ENCODE peak calls at places on chromosomes 4 and X, in four cellular contexts. V is activated CD4-positive, alpha-beta T cell treated with anti-CD3 and anti-CD28 coated beads for 1 hour; T is left ventricle myocardium inferior; Q is SW480. J is an unnamed sample.

GRCh38 chr4:92952897-92953296 is 649.1 kb downstream of the GRID2 start:
- DNase-seq in V (no peak), T (no peak), Q (no peak), J (no peak)

GRCh38 chr4:94068712-94069111 is 139.0 kb upstream of the SMARCAD1 start:
- DNase-seq in V (no peak), T (no peak), Q (no peak), J (no peak)

GRCh38 chr4:87038837-87039715 is 104.3 kb downstream of the AFF1 start:
- DNase-seq in V (no peak), T (peak), Q (peak), J (peak)

GRCh38 chr4:68599150-68599549 is 23.0 kb upstream of the UGT2B17 start:
- DNase-seq in V (no peak), T (no peak), Q (no peak), J (no peak)

GRCh38 chr4:31175242-31175910 is 455.2 kb downstream of the PCDH7 start:
- DNase-seq in V (no peak), T (no peak), Q (no peak), J (no peak)

GRCh38 chr4:174749091-174749490 is 80.0 kb downstream of the GLRA3 start:
- DNase-seq in V (no peak), T (no peak), Q (no peak), J (no peak)

GRCh38 chrX:9420513-9420912 is 44.3 kb upstream of the TBL1X start:
- DNase-seq in V (no peak), T (no peak), Q (no peak), J (no peak)

GRCh38 chr4:84808332-84808731 is 158.2 kb downstream of the WDFY3 start:
- DNase-seq in V (no peak), T (no peak), Q (no peak), J (no peak)

J was measured in Caki2.